ENCODE peak calls at places on chromosomes 11 and 22, in six cellular contexts. M is mammary epithelial cell, E is mesendoderm, A is PC-3, B is neural progenitor cell, S is neuronal stem cell. O is an unnamed sample.

GRCh38 chr22:46681010-46681409 is 57.0 kb downstream of the CERK start:
- DNase-seq in M (no peak), E (peak), A (no peak), B (no peak), S (no peak), O (no peak)

GRCh38 chr11:126547161-126547560 is 191.7 kb downstream of the ST3GAL4 start:
- DNase-seq in M (peak), E (no peak), A (peak), B (no peak), S (no peak), O (peak)

GRCh38 chr11:74942073-74942750 is 6.7 kb downstream of the XRRA1 start:
- DNase-seq in M (no peak), E (no peak), A (no peak), B (no peak), S (no peak), O (no peak)

GRCh38 chr11:116434986-116435385 is 337.8 kb downstream of the BUD13 start:
- DNase-seq in M (no peak), E (no peak), A (no peak), B (no peak), S (no peak), O (no peak)

GRCh38 chr11:75588067-75588481 is 26.0 kb downstream of the SERPINH1 start:
- DNase-seq in M (no peak), E (no peak), A (no peak), B (no peak), S (no peak), O (no peak)

GRCh38 chr11:19193916-19194315 is 7.9 kb downstream of the CSRP3 start:
- DNase-seq in M (no peak), E (no peak), A (no peak), B (no peak), S (no peak), O (no peak)

GRCh38 chr11:112697371-112697770 is 263.8 kb upstream of the NCAM1 start:
- DNase-seq in M (no peak), E (no peak), A (no peak), B (peak), S (peak), O (no peak)

GRCh38 chr11:115656684-115657083 is 152.5 kb upstream of the CADM1 start:
- DNase-seq in M (no peak), E (no peak), A (no peak), B (no peak), S (no peak), O (no peak)

GRCh38 chr22:48534395-48534958 is 1293.2 kb downstream of the BRD1 start:
- DNase-seq in M (no peak), E (no peak), A (no peak), B (no peak), S (no peak), O (no peak)

GRCh38 chr11:68141247-68142027 is 20.2 kb upstream of the CHKA start:
- DNase-seq in M (no peak), E (no peak), A (no peak), B (no peak), S (no peak), O (no peak)

GRCh38 chr11:1759851-1760220 is 3.9 kb downstream of the CTSD start:
- DNase-seq in M (no peak), E (no peak), A (no peak), B (no peak), S (no peak), O (no peak)

GRCh38 chr11:91248199-91248807 is 976.3 kb upstream of the FAT3 start:
- DNase-seq in M (peak), E (peak), A (peak), B (peak), S (peak), O (peak)

GRCh38 chr11:112516261-112516660 is 255.6 kb upstream of the PLET1 start:
- DNase-seq in M (no peak), E (peak), A (no peak), B (no peak), S (no peak), O (no peak)

GRCh38 chr11:111301004-111301839 is 2.9 kb downstream of the POU2AF3 start:
- DNase-seq in M (no peak), E (no peak), A (no peak), B (no peak), S (no peak), O (no peak)

GRCh38 chr11:27926981-27927481 is 180.9 kb downstream of the KIF18A start:
- DNase-seq in M (peak), E (peak), A (peak), B (no peak), S (no peak), O (peak)

GRCh38 chr22:30444632-30445437 is 19.3 kb downstream of the MTFP1 start:
- DNase-seq in M (peak), E (peak), A (peak), B (peak), S (peak), O (peak)

GRCh38 chr11:97738751-97739150 is 1282.0 kb upstream of the CNTN5 start:
- DNase-seq in M (no peak), E (no peak), A (no peak), B (no peak), S (no peak), O (no peak)

GRCh38 chr22:28034145-28034759 is 115.2 kb upstream of the PITPNB start:
- DNase-seq in M (no peak), E (no peak), A (no peak), B (no peak), S (no peak), O (no peak)

GRCh38 chr11:6736495-6737121 is 35.2 kb downstream of the OR2AG2 start:
- DNase-seq in M (peak), E (no peak), A (no peak), B (no peak), S (no peak), O (no peak)

GRCh38 chr11:85595285-85595884 is 31.8 kb downstream of the DLG2 start:
- DNase-seq in M (peak), E (peak), A (peak), B (peak), S (peak), O (peak)

GRCh38 chr11:62452839-62453468 is 34.1 kb downstream of the SCGB1A1 start:
- DNase-seq in M (no peak), E (no peak), A (no peak), B (no peak), S (no peak), O (no peak)

GRCh38 chr11:81255905-81256304 is 1477.8 kb downstream of the FAM181B start:
- DNase-seq in M (no peak), E (no peak), A (no peak), B (no peak), S (no peak), O (no peak)

GRCh38 chr11:99901175-99901574 is 785.9 kb upstream of the ARHGAP42 start:
- DNase-seq in M (no peak), E (no peak), A (no peak), B (no peak), S (no peak), O (no peak)

GRCh38 chr11:130420478-130421198 is 7.8 kb downstream of the ADAMTS8 start:
- DNase-seq in M (no peak), E (no peak), A (no peak), B (no peak), S (no peak), O (no peak)

GRCh38 chr11:13386567-13386966 is 76.5 kb downstream of the BTBD10 start:
- DNase-seq in M (no peak), E (peak), A (no peak), B (no peak), S (no peak), O (no peak)

GRCh38 chr22:39935116-39935515 is 25.1 kb upstream of the TMA7B start:
- DNase-seq in M (no peak), E (no peak), A (no peak), B (peak), S (no peak), O (no peak)

GRCh38 chr22:39932918-39933649 is 27.1 kb upstream of the TMA7B start:
- DNase-seq in M (no peak), E (peak), A (peak), B (peak), S (peak), O (no peak)

GRCh38 chr22:39931271-39931670 is 28.9 kb upstream of the TMA7B start:
- DNase-seq in M (no peak), E (no peak), A (no peak), B (no peak), S (no peak), O (no peak)

GRCh38 chr22:39933741-39934140 is 26.5 kb upstream of the TMA7B start:
- DNase-seq in M (no peak), E (no peak), A (no peak), B (peak), S (no peak), O (no peak)

GRCh38 chr22:39932166-39932565 is 28.0 kb upstream of the TMA7B start:
- DNase-seq in M (no peak), E (no peak), A (no peak), B (no peak), S (no peak), O (no peak)
- H3K4me3 ChIP-seq in M (no peak), E (no peak), A (no peak), B (no peak), S (no peak), O (no peak)

DNA sequence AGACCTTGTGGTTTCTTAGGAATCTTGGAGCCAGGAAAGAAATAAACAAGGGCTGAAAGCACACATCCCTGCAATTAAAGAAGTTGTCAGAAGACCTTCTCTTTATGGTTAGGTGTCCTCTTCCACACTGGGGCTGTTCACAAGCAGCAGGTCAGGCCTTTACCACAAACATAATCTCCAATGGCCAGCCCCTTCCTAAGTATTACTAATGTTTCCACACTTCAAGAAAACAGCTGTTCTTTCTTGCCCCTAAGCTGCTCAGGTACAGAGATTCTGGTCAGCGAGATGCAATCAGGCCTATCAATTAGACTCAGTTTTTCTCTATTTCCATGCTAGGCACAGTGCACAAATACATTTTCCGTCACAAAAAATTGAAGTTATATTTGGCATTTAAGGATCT is 5.3 kb downstream of the PRAME start:
- DNase-seq in M (no peak), E (no peak), A (no peak), B (no peak), S (no peak), O (peak)
- H3K9ac ChIP-seq in M (no peak), E (no peak), A (no peak), B (no peak), S (no peak), O (no peak)

GRCh38 chr11:122155001-122155400 is 39.0 kb upstream of the BLID start:
- DNase-seq in M (no peak), E (no peak), A (peak), B (no peak), S (no peak), O (no peak)
- H3K4me3 ChIP-seq in M (no peak), E (no peak), A (peak), B (no peak), S (no peak), O (peak)

GRCh38 chr22:43187171-43188099 is 501 bp upstream of the TTLL12 start:
- DNase-seq in M (peak), E (peak), A (peak), B (peak), S (peak), O (peak)
- H3K9ac ChIP-seq in M (peak), E (peak), A (peak), B (no peak), S (no peak), O (peak)

DNA sequence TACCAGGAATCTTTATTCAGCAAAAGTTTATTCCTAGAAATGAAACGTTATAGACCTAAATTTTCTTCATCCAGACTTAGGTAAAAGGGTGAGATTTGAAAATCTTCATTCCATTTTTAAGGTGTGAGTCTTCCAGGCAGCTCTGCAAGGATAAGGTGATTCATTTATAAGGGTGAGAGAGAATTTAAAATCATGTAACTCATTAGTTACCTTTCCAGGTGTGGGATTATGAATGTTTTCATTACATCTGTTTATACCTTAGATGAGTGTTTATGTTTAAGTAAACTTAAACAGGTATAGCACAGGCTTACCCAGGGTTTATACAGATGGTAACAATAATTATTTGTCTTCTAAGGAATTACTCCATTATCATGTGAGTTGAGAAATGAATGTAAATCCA is 2.8 kb downstream of the PRSS23 start:
- DNase-seq in M (peak), E (no peak), A (no peak), B (no peak), S (no peak), O (no peak)
- H3K4me3 ChIP-seq in M (peak), E (no peak), A (peak), B (peak), S (peak), O (peak)

DNA sequence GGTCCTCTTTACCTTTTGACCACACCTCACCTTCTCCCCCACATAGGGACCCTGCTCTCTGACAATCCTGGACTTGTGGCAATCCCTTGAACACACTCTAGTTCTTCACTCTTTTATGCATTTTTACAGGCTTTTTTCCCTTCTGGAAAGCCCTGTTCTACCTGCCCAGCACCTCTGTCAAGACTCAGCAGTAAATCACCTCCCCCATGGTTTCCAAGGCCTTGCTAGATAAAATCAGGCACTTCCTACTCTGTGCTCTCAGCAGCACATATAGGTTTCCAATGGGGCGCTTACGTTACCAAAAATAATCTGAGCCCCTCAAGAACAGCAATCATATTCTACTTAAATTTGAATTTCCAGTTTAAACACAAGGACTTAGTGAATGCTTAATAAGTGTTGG is 53.9 kb downstream of the ETS1 start:
- DNase-seq in M (no peak), E (peak), A (no peak), B (no peak), S (no peak), O (no peak)
- H3K9ac ChIP-seq in M (no peak), E (peak), A (no peak), B (no peak), S (no peak), O (no peak)

GRCh38 chr11:129373489-129373953 is 2.1 kb upstream of the BARX2 start:
- DNase-seq in M (no peak), E (peak), A (no peak), B (peak), S (no peak), O (peak)
- H3K4me3 ChIP-seq in M (peak), E (no peak), A (no peak), B (peak), S (no peak), O (peak)

O was measured in adipocyte.